ENCODE peak calls at places on chromosomes 3 and 15, in five cellular contexts. G is epithelial cell of esophagus, S is GDM1, Y is fibroblast of lung, P is amniotic stem cell. C is an unnamed sample.

GRCh38 chr15:33099213-33099612 is 95.3 kb downstream of the FMN1 start:
- DNase-seq in S (no peak), P (no peak), Y (no peak), G (no peak), C (no peak)

GRCh38 chr15:66785637-66786036 is 83.6 kb downstream of the SMAD6 start:
- DNase-seq in P (no peak), Y (peak; percentile 56), G (no peak), S (no peak), C (no peak)

GRCh38 chr3:45779746-45780735 is 16.3 kb downstream of the SLC6A20 start:
- DNase-seq in Y (no peak), P (no peak), G (no peak), S (no peak), C (no peak)

GRCh38 chr3:146682176-146682575 is 77.0 kb upstream of the PLSCR5 start:
- DNase-seq in G (peak; percentile 14), P (peak; percentile 20), Y (peak; percentile 69), S (no peak), C (no peak)

GRCh38 chr3:32421991-32422859 is 30.6 kb downstream of the CMTM7 start:
- DNase-seq in Y (peak; percentile 88), P (no peak), S (no peak), G (peak; percentile 98), C (peak; percentile 84)

GRCh38 chr3:100027321-100027720 is 87.0 kb downstream of the FILIP1L start:
- DNase-seq in P (no peak), Y (no peak), S (no peak), G (no peak), C (no peak)

GRCh38 chr15:33083232-33084006 is 111.1 kb downstream of the FMN1 start:
- DNase-seq in Y (no peak), G (peak; percentile 75), P (no peak), S (no peak), C (no peak)

GRCh38 chr15:39622660-39623549 is 42.0 kb downstream of the THBS1 start:
- DNase-seq in P (no peak), Y (no peak), S (no peak), G (no peak), C (no peak)

GRCh38 chr15:20358066-20358780 is 183.4 kb downstream of the GOLGA6L6 start:
- DNase-seq in G (no peak), S (no peak), Y (no peak), P (no peak), C (no peak)

GRCh38 chr15:87877114-87877810 is 379.3 kb downstream of the NTRK3 start:
- DNase-seq in Y (peak; percentile 42), S (no peak), P (no peak), G (no peak), C (no peak)

GRCh38 chr15:45134682-45135604 is 5.1 kb downstream of the DUOX1 start:
- DNase-seq in P (no peak), S (no peak), Y (no peak), G (no peak), C (no peak)

GRCh38 chr15:77033729-77034619 is 36.9 kb downstream of the TSPAN3 start:
- DNase-seq in S (no peak), Y (no peak), P (no peak), G (no peak), C (no peak)

GRCh38 chr3:3998140-3998977 is 199.1 kb downstream of the LRRN1 start:
- DNase-seq in G (peak; percentile 67), P (no peak), S (peak; percentile 42), Y (peak; percentile 1), C (no peak)

GRCh38 chr15:68214838-68215234 is 9.7 kb upstream of the CALML4 start:
- DNase-seq in G (no peak), S (no peak), P (no peak), Y (no peak), C (no peak)

GRCh38 chr15:87917480-87917879 is 339.1 kb downstream of the NTRK3 start:
- DNase-seq in Y (no peak), S (no peak), G (peak; percentile 7), P (no peak), C (no peak)

GRCh38 chr3:165078293-165078692 is at the start of gene SI:
- DNase-seq in Y (no peak), P (no peak), S (no peak), G (no peak), C (no peak)

GRCh38 chr15:77798847-77799246 is 166.1 kb upstream of the LINGO1 start:
- DNase-seq in Y (no peak), G (no peak), P (no peak), S (no peak), C (no peak)

GRCh38 chr3:127043041-127043641 is 60.2 kb downstream of the PLXNA1 start:
- DNase-seq in Y (no peak), P (no peak), G (peak; percentile 56), S (no peak), C (no peak)

GRCh38 chr3:186002884-186003472 is 65.2 kb upstream of the TRA2B start:
- DNase-seq in S (peak; percentile 19), Y (peak; percentile 63), G (peak; percentile 48), P (no peak), C (no peak)

C was measured in pulmonary artery endothelial cell.